ENCODE peak calls at places on chromosomes 7 and 10, in seven cellular contexts. E, D, M, I, H, U and J are unnamed samples.

GRCh38 chr10:71244638-71245419 is 32.5 kb downstream of the UNC5B start:
- DNase-seq in H (no peak), D (no peak), M (no peak), U (no peak), I (no peak), E (no peak), J (no peak)

GRCh38 chr7:17058568-17058967 is 176.8 kb upstream of the AGR3 start:
- DNase-seq in M (no peak), E (no peak), I (no peak), U (no peak), H (no peak), D (no peak), J (no peak)

GRCh38 chr10:73584737-73585136 is 6.4 kb downstream of the USP54 start:
- DNase-seq in U (no peak), H (no peak), I (no peak), E (no peak), M (no peak), D (no peak), J (no peak)

GRCh38 chr10:5354068-5354467 is 10.7 kb upstream of the UCN3 start:
- DNase-seq in H (no peak), D (no peak), M (no peak), E (no peak), U (no peak), I (no peak), J (no peak)

GRCh38 chr7:33719059-33719581 is 186.2 kb upstream of the BMPER start:
- DNase-seq in H (no peak), U (no peak), E (no peak), I (no peak), M (no peak), D (no peak), J (no peak)

GRCh38 chr10:102988404-102989314 is 70.6 kb downstream of the CNNM2 start:
- DNase-seq in U (no peak), M (no peak), E (no peak), I (no peak), H (no peak), D (peak; percentile 52), J (no peak)

GRCh38 chr10:70479626-70480253 is 1.2 kb downstream of the PALD1 start:
- DNase-seq in E (no peak), U (no peak), H (no peak), M (no peak), I (no peak), D (no peak), J (no peak)

GRCh38 chr10:122493761-122494160 is 32.4 kb downstream of the HTRA1 start:
- DNase-seq in I (no peak), H (no peak), E (no peak), U (no peak), D (no peak), M (no peak), J (no peak)

GRCh38 chr10:69481280-69481679 is 30.0 kb downstream of the TSPAN15 start:
- DNase-seq in H (no peak), I (no peak), D (no peak), U (no peak), E (no peak), M (no peak), J (no peak)

GRCh38 chr10:69375307-69376151 is 41.2 kb downstream of the TACR2 start:
- DNase-seq in E (no peak), U (no peak), H (no peak), I (no peak), D (peak; percentile 59), M (no peak), J (no peak)

GRCh38 chr10:117163061-117163953 is 25.2 kb upstream of the VAX1 start:
- DNase-seq in H (no peak), I (no peak), U (no peak), E (no peak), M (no peak), D (no peak), J (no peak)

GRCh38 chr7:15561840-15562239 is at the start of gene AGMO:
- DNase-seq in E (peak; percentile 93), D (no peak), U (no peak), I (peak; percentile 34), H (peak; percentile 28), M (no peak), J (no peak)

GRCh38 chr10:130812381-130813148 is 499.0 kb downstream of the TCERG1L start:
- DNase-seq in E (no peak), M (no peak), H (no peak), D (no peak), U (no peak), I (no peak), J (no peak)

GRCh38 chr10:71368639-71369038 is 28.1 kb upstream of the CDH23 start:
- DNase-seq in U (no peak), D (no peak), E (no peak), I (peak; percentile 37), M (no peak), H (no peak), J (no peak)

GRCh38 chr10:74871595-74872382 is 45.4 kb downstream of the KAT6B start:
- DNase-seq in U (no peak), D (no peak), I (no peak), M (peak; percentile 50), H (no peak), E (peak; percentile 25), J (no peak)

GRCh38 chr7:28126047-28127041 is 54.3 kb downstream of the JAZF1 start:
- DNase-seq in I (no peak), U (no peak), E (no peak), D (no peak), M (no peak), H (no peak), J (no peak)

GRCh38 chr7:128402346-128402745 is 7.4 kb downstream of the IMPDH1 start:
- DNase-seq in M (no peak), H (no peak), E (no peak), I (no peak), D (no peak), U (no peak), J (no peak)

GRCh38 chr7:37494940-37495339 is 46.3 kb upstream of the ELMO1 start:
- DNase-seq in I (no peak), H (no peak), U (no peak), E (no peak), D (no peak), M (peak; percentile 39), J (no peak)

GRCh38 chr7:88302486-88302885 is 4.2 kb downstream of the STEAP4 start:
- DNase-seq in U (no peak), E (no peak), M (no peak), H (no peak), I (no peak), D (no peak), J (no peak)

GRCh38 chr7:157412021-157412443 is 75.2 kb downstream of the DNAJB6 start:
- DNase-seq in E (no peak), I (no peak), U (peak; percentile 63), H (no peak), D (no peak), M (no peak), J (no peak)

GRCh38 chr10:48470893-48471805 is 133.7 kb downstream of the ARHGAP22 start:
- DNase-seq in E (no peak), U (no peak), H (no peak), D (peak; percentile 75), I (no peak), M (no peak), J (no peak)

GRCh38 chr10:114691442-114691941 is 33.4 kb upstream of the ABLIM1 start:
- DNase-seq in H (no peak), D (no peak), M (no peak), I (no peak), E (no peak), U (no peak), J (no peak)

GRCh38 chr10:60099998-60100747 is 193.8 kb upstream of the CCDC6 start:
- DNase-seq in I (no peak), U (no peak), D (peak; percentile 60), H (no peak), M (peak; percentile 20), E (peak; percentile 56), J (no peak)

GRCh38 chr7:55524558-55525310 is 47.6 kb downstream of the VOPP1 start:
- DNase-seq in M (no peak), E (no peak), U (no peak), D (no peak), H (no peak), I (no peak), J (no peak)

GRCh38 chr7:55280031-55280454 is 85.1 kb upstream of the LANCL2 start:
- DNase-seq in M (peak; percentile 67), E (peak; percentile 69), H (peak; percentile 52), I (peak; percentile 70), D (peak; percentile 25), U (peak; percentile 60), J (peak; percentile 21)

GRCh38 chr10:132503581-132504421 is 33.8 kb upstream of the INPP5A start:
- DNase-seq in E (peak; percentile 44), M (no peak), D (no peak), H (no peak), U (no peak), I (no peak), J (no peak)

GRCh38 chr7:99762680-99763327 is 21.2 kb downstream of the CYP3A4 start:
- DNase-seq in I (no peak), M (no peak), E (no peak), U (no peak), H (no peak), D (peak; percentile 31), J (no peak)

GRCh38 chr10:86756511-86757109 is at the start of gene BMPR1A:
- DNase-seq in D (peak; percentile 32), E (peak; percentile 20), H (peak; percentile 73), I (peak; percentile 19), M (peak; percentile 47), U (no peak), J (no peak)

GRCh38 chr10:23405540-23405939 is 33.3 kb upstream of the OTUD1 start:
- DNase-seq in M (no peak), H (peak; percentile 46), I (peak; percentile 78), U (no peak), D (no peak), E (no peak), J (no peak)

GRCh38 chr7:43196379-43196778 is 83.9 kb downstream of the HECW1 start:
- DNase-seq in D (no peak), H (no peak), I (no peak), U (no peak), E (no peak), M (no peak), J (no peak)

GRCh38 chr10:89471110-89471814 is 56.9 kb downstream of the IFIT5 start:
- DNase-seq in U (no peak), I (no peak), E (no peak), D (no peak), H (no peak), M (no peak), J (no peak)